ENCODE peak calls at places on chromosomes 5 and 9, in four cellular contexts. M is endothelial cell of umbilical vein, P is fibroblast of lung, U is H1. I is an unnamed sample. For H3K79me2, the result is how much of the 10 kb centered on the place peaks cover.

GRCh38 chr5:142915840-142916424 is 145.8 kb downstream of the ARHGAP26 start:
- DNase-seq in P (peak), U (peak), M (no peak), I (no peak)

GRCh38 chr9:36113999-36114398 is 22.5 kb upstream of the GLIPR2 start:
- DNase-seq in P (no peak), U (no peak), M (no peak), I (no peak)

GRCh38 chr5:40678021-40678939 is 1.4 kb upstream of the PTGER4 start:
- DNase-seq in U (no peak), P (peak), M (peak), I (no peak)

GRCh38 chr5:172646716-172647285 is 5.7 kb downstream of the NEURL1B start:
- DNase-seq in U (no peak), M (no peak), P (no peak), I (no peak)

GRCh38 chr5:72600401-72600981 is 93.3 kb upstream of the ZNF366 start:
- DNase-seq in U (no peak), P (peak), M (peak), I (no peak)

GRCh38 chr9:136251264-136252115 is 5.9 kb upstream of the QSOX2 start:
- DNase-seq in M (no peak), P (no peak), U (no peak), I (no peak)

GRCh38 chr9:132973713-132974112 is 4.8 kb upstream of the GFI1B start:
- DNase-seq in U (no peak), P (peak), M (no peak), I (no peak)

GRCh38 chr5:14818931-14819790 is 52.4 kb downstream of the ANKH start:
- DNase-seq in U (no peak), P (no peak), M (no peak), I (no peak)

GRCh38 chr9:20504930-20505329 is 117.4 kb downstream of the MLLT3 start:
- DNase-seq in U (no peak), M (no peak), P (no peak), I (no peak)

GRCh38 chr9:136721339-136722092 is 9.1 kb downstream of the DIPK1B start:
- DNase-seq in M (peak), U (no peak), P (peak), I (no peak)

GRCh38 chr9:99046542-99047071 is 58.3 kb upstream of the TGFBR1 start:
- DNase-seq in M (no peak), P (no peak), U (no peak), I (no peak)

GRCh38 chr5:109911731-109912130 is 222.0 kb downstream of the MAN2A1 start:
- DNase-seq in M (no peak), P (peak), U (no peak), I (no peak)

GRCh38 chr9:34653131-34653530 is 1.1 kb downstream of the IL11RA start:
- DNase-seq in U (no peak), P (peak), M (peak), I (no peak)

GRCh38 chr5:138503487-138504270 is 38.4 kb downstream of the EGR1 start:
- DNase-seq in U (no peak), P (peak), M (peak), I (peak)

GRCh38 chr9:35000535-35001284 is 11.2 kb downstream of the DNAJB5 start:
- DNase-seq in M (no peak), U (no peak), P (peak), I (no peak)

GRCh38 chr5:1795506-1795905 is 4.1 kb downstream of the MRPL36 start:
- DNase-seq in M (no peak), P (no peak), U (no peak), I (no peak)

GRCh38 chr9:135030711-135031245 is 56.7 kb upstream of the OLFM1 start:
- DNase-seq in P (no peak), U (no peak), M (no peak), I (no peak)

GRCh38 chr5:74095871-74096270 is 469.9 kb downstream of the ARHGEF28 start:
- DNase-seq in M (no peak), P (peak), U (no peak), I (no peak)

GRCh38 chr9:137581361-137582285 is 2.9 kb upstream of the DPH7 start:
- DNase-seq in U (no peak), P (no peak), M (no peak), I (no peak)

DNA sequence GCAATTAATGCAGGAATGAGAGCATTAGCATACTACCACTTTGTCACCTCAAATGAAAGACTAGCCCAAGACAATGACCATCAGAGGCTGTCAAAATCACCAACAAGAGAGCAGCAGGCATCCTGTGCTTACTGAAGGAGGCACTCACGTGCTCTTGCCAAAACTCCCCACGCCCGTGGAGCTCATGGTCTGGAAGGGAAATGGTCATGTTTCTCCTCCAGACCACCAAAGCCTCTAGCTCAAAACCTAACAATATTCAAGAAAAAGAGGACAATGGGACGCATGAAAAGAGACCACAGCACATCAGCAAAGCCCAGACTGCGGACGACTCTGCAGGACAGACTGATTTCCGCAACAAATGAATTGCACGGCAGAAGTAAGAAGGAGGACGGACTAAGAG is 12.8 kb downstream of the AKNA start:
- DNase-seq in P (no peak), M (no peak), U (no peak), I (no peak)
- H3K4me3 ChIP-seq in P (no peak), M (no peak), U (no peak), I (no peak)

GRCh38 chr9:121557581-121558422 is 58.2 kb upstream of the GGTA1 start:
- DNase-seq in M (peak), U (no peak), P (peak), I (peak)
- H2AFZ ChIP-seq in M (peak), U (peak), P (peak), I (no peak)

GRCh38 chr5:154276932-154277331 is 86.4 kb downstream of the GALNT10 start:
- DNase-seq in M (no peak), P (peak), U (no peak), I (no peak)
- H3K79me2 ChIP-seq in M (under half), P (under half), U (under half), I (under half)

GRCh38 chr5:76474377-76474776 is 71.3 kb downstream of the IQGAP2 start:
- DNase-seq in P (no peak), M (no peak), U (no peak), I (no peak)
- H3K4me3 ChIP-seq in P (no peak), M (no peak), U (no peak), I (no peak)

DNA sequence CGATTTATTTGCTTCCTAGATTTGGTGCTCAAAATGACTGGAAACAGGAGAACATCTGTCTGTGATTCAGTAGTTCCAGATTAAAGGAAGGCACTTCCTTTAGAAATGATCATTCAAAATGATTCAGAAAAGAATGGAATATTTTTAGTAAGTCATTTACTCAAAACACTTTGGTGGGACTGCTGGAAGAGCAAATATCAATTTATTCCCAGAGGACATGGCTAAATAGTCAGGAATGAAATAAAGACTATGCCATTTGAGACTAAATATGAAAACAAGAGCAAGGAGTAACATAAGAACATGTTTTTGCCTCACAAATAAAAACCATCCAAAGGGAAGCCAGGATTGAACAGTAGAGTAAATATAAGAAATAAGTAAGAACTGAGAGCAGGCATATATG is 138.6 kb upstream of the RASA1 start:
- DNase-seq in U (no peak), M (no peak), P (no peak), I (no peak)
- H2AFZ ChIP-seq in U (no peak), M (no peak), P (no peak), I (no peak)

GRCh38 chr5:111366388-111366787 is 142.2 kb downstream of the CAMK4 start:
- DNase-seq in M (no peak), U (no peak), P (no peak), I (no peak)
- H3K79me2 ChIP-seq in M (under half), U (under half), P (under half), I (under half)

GRCh38 chr5:58455066-58455465 is 4.8 kb downstream of the PLK2 start:
- DNase-seq in P (peak), U (no peak), M (peak), I (no peak)

GRCh38 chr5:58453326-58453725 is 6.6 kb downstream of the PLK2 start:
- DNase-seq in P (no peak), U (no peak), M (no peak), I (no peak)

GRCh38 chr5:58452566-58453258 is 7.2 kb downstream of the PLK2 start:
- DNase-seq in P (no peak), M (peak), U (no peak), I (peak)

GRCh38 chr5:58455495-58455894 is 4.4 kb downstream of the PLK2 start:
- DNase-seq in U (no peak), P (no peak), M (peak), I (no peak)

DNA sequence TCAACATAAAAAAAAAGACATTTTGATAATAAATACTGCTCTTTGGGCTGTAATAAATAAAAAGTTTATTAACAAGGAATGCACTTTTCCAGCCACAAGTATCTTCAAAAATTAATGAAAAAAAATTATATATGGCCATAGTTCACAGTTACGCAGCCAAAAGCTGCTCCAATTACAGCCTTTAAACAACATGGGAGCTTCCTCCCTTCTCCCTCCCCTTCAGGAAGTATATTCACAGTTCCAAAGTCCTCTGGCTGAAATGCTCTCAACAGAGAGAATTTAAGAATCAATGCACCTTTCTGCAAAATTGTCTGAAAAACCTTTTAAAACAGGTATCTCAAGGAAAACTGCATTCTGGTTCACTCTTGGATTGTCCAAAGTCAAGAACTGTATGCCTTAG is 5.9 kb downstream of the PLK2 start:
- DNase-seq in U (no peak), P (no peak), M (no peak), I (no peak)
- H3K4me3 ChIP-seq in U (no peak), P (peak), M (peak), I (peak)

GRCh38 chr9:124840300-124840833 is 12.9 kb upstream of the WDR38 start:
- DNase-seq in U (peak), M (no peak), P (no peak), I (no peak)

GRCh38 chr9:124841422-124841821 is 11.8 kb upstream of the WDR38 start:
- DNase-seq in U (no peak), P (no peak), M (no peak), I (no peak)

GRCh38 chr9:124843635-124844034 is 9.6 kb upstream of the WDR38 start:
- DNase-seq in P (no peak), M (no peak), U (no peak), I (no peak)

GRCh38 chr9:124844291-124844690 is 9.0 kb upstream of the WDR38 start:
- DNase-seq in U (no peak), P (no peak), M (no peak), I (no peak)

DNA sequence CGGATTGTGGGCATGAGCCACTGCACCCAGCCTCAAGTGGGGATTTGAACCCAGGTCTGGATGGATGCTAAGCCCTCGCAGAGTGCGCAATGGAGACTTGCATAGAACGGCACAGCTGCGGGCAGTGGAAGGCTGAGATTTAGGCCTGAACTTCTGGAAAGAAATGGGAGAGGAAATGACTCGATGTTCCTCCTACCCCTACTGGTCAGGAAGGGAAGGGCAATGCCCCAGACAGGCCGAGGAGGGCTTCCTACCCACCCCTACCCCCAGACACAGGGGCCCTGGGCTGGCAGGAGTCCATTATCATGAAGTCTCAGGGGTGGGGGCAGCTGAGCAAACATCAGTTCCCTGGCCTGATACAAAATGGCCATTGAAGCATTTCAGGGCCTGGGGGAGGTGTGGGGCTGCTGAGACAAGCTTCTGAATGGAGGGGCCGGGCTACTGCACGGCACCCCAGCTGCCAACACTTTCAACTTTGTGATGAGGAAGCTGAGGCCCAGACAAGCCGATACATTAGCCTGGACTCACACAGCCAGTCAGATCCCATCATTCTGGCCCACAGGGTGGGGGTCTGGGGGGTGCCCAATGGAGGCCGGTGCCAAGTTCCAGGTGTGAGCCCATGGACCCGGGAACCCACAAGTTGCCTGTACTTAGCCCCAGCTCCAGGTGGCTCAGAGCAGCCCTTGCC is 13.5 kb upstream of the WDR38 start:
- DNase-seq in P (no peak), U (peak), M (peak), I (no peak)
- H2AFZ ChIP-seq in P (no peak), U (peak), M (peak), I (no peak)

GRCh38 chr9:82605657-82606031 is 457.3 kb downstream of the RASEF start:
- DNase-seq in M (no peak), P (no peak), U (no peak), I (no peak)

GRCh38 chr9:82601272-82601835 is 461.6 kb downstream of the RASEF start:
- DNase-seq in M (no peak), U (no peak), P (peak), I (no peak)

GRCh38 chr9:82606071-82606470 is 456.9 kb downstream of the RASEF start:
- DNase-seq in U (no peak), P (peak), M (no peak), I (no peak)

GRCh38 chr9:82606761-82607382 is 456.1 kb downstream of the RASEF start:
- DNase-seq in P (peak), M (peak), U (peak), I (peak)

GRCh38 chr9:82604947-82605656 is 457.8 kb downstream of the RASEF start:
- DNase-seq in P (peak), U (no peak), M (no peak), I (no peak)
- H3K79me2 ChIP-seq in P (under half), U (under half), M (under half), I (under half)

GRCh38 chr9:38278457-38278856 is 114.0 kb upstream of the ALDH1B1 start:
- DNase-seq in U (no peak), P (no peak), M (no peak), I (no peak)
- H3K4me3 ChIP-seq in U (no peak), P (no peak), M (no peak), I (no peak)